ENCODE peak calls at places on chromosomes 12 and 14, in six cellular contexts. P, H, L, J, G and W are unnamed samples.
A peak's percentile ranks its signal among the peaks of the same experiment; 100 is the strongest.

GRCh38 chr12:105228494-105228893 is 7.5 kb downstream of the APPL2 start:
- DNase-seq in P (no peak), H (no peak), L (no peak), J (no peak), G (no peak), W (no peak)

GRCh38 chr12:106235770-106236169 is 12.1 kb downstream of the CKAP4 start:
- DNase-seq in P (no peak), H (no peak), L (no peak), J (no peak), G (no peak), W (no peak)

GRCh38 chr14:19974844-19975243 is 547 bp upstream of the OR4K15 start:
- DNase-seq in P (no peak), H (no peak), L (no peak), J (no peak), G (no peak), W (no peak)

GRCh38 chr14:81436296-81437138 is 36.4 kb upstream of the STON2 start:
- DNase-seq in P (peak; percentile 93), H (peak; percentile 54), L (peak; percentile 97), J (peak; percentile 83), G (peak; percentile 79), W (peak; percentile 87)

GRCh38 chr14:98582276-98582675 is 689.7 kb downstream of the BCL11B start:
- DNase-seq in P (no peak), H (no peak), L (no peak), J (no peak), G (no peak), W (no peak)

GRCh38 chr12:106147956-106148355 is 9.2 kb upstream of the NUAK1 start:
- DNase-seq in P (no peak), H (no peak), L (peak; percentile 83), J (peak; percentile 84), G (no peak), W (peak; percentile 88)

GRCh38 chr14:65639216-65639615 is 226.7 kb downstream of the FUT8 start:
- DNase-seq in P (no peak), H (peak; percentile 50), L (no peak), J (no peak), G (no peak), W (no peak)

GRCh38 chr12:47318963-47319362 is 239.2 kb upstream of the AMIGO2 start:
- DNase-seq in P (no peak), H (no peak), L (no peak), J (no peak), G (no peak), W (no peak)

GRCh38 chr14:85516239-85517112 is 13.5 kb upstream of the FLRT2 start:
- DNase-seq in P (no peak), H (no peak), L (no peak), J (no peak), G (no peak), W (no peak)

GRCh38 chr14:63452796-63453195 is 90.4 kb downstream of the PPP2R5E start:
- DNase-seq in P (no peak), H (no peak), L (no peak), J (no peak), G (no peak), W (no peak)

GRCh38 chr14:104800600-104801283 is at the start of gene ZBTB42:
- DNase-seq in P (no peak), H (peak; percentile 54), L (peak; percentile 89), J (peak; percentile 95), G (no peak), W (peak; percentile 85)

GRCh38 chr14:29236848-29237247 is 470.3 kb downstream of the FOXG1 start:
- DNase-seq in P (no peak), H (no peak), L (no peak), J (no peak), G (no peak), W (no peak)

GRCh38 chr14:68669644-68670343 is 123.1 kb downstream of the ZFP36L1 start:
- DNase-seq in P (no peak), H (no peak), L (no peak), J (no peak), G (no peak), W (peak; percentile 64)

GRCh38 chr12:118256352-118256751 is 116.4 kb downstream of the TAOK3 start:
- DNase-seq in P (no peak), H (no peak), L (no peak), J (no peak), G (no peak), W (no peak)

GRCh38 chr12:99131761-99132199 is 486.7 kb downstream of the APAF1 start:
- DNase-seq in P (no peak), H (no peak), L (no peak), J (no peak), G (no peak), W (no peak)

GRCh38 chr12:12011880-12012260 is 58.9 kb upstream of the BCL2L14 start:
- DNase-seq in P (no peak), H (no peak), L (no peak), J (no peak), G (no peak), W (no peak)

GRCh38 chr12:94039914-94040313 is 108.5 kb upstream of the PLXNC1 start:
- DNase-seq in P (no peak), H (no peak), L (no peak), J (no peak), G (no peak), W (no peak)

GRCh38 chr14:61747342-61747741 is 14.9 kb upstream of the SNAPC1 start:
- DNase-seq in P (no peak), H (no peak), L (no peak), J (no peak), G (no peak), W (no peak)

GRCh38 chr14:61751475-61751989 is 10.7 kb upstream of the SNAPC1 start:
- DNase-seq in P (no peak), H (no peak), L (no peak), J (no peak), G (no peak), W (no peak)

GRCh38 chr14:61749264-61749663 is 13.0 kb upstream of the SNAPC1 start:
- DNase-seq in P (no peak), H (no peak), L (no peak), J (no peak), G (no peak), W (no peak)

GRCh38 chr14:61750708-61751474 is 11.3 kb upstream of the SNAPC1 start:
- DNase-seq in P (peak; percentile 80), H (no peak), L (peak; percentile 52), J (peak; percentile 91), G (peak; percentile 89), W (peak; percentile 92)

GRCh38 chr14:61749867-61750266 is 12.4 kb upstream of the SNAPC1 start:
- DNase-seq in P (peak; percentile 8), H (peak; percentile 45), L (no peak), J (no peak), G (no peak), W (no peak)
- TF ChIP-seq POLR2AphosphoS5 in P (no peak), H (no peak), L (no peak), J (peak; percentile 12), G (no peak), W (no peak)

DNA sequence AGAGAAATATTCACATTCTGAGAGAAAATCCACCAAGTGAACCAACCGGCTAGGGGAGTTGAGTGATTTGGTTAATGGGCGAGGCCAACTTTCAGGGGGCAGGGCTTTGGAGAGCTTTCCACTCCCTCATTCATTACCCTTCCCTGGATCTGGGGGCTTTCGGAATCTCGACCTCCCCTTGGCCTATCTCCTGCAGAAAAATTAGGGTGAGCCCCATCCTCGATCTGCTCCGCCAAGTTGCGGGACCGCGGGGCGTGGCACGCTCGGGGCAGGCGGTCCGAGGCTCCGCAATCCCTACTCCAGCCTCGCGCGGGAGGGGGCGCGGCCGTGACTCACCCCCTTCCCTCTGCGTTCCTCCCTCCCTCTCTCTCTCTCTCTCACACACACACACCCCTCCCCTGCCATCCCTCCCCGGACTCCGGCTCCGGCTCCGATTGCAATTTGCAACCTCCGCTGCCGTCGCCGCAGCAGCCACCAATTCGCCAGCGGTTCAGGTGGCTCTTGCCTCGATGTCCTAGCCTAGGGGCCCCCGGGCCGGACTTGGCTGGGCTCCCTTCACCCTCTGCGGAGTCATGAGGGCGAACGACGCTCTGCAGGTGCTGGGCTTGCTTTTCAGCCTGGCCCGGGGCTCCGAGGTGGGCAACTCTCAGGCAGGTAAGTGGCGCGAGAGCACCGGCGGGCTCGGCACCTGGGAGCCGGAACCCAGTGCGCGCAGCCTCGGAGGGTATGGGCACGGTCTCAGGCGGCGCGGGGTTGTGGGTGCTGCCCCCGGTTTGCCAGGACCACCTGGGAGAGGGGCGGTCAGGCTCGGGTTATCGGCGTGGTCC is at the start of gene ERBB3:
- DNase-seq in P (peak; percentile 93), H (peak; percentile 82), L (peak; percentile 84), J (peak; percentile 89), G (peak; percentile 90), W (peak; percentile 87)
- TF ChIP-seq CTCF in P (no peak), H (peak; percentile 35), L (peak; percentile 6), J (peak; percentile 8), G (peak; percentile 14), W (no peak)

DNA sequence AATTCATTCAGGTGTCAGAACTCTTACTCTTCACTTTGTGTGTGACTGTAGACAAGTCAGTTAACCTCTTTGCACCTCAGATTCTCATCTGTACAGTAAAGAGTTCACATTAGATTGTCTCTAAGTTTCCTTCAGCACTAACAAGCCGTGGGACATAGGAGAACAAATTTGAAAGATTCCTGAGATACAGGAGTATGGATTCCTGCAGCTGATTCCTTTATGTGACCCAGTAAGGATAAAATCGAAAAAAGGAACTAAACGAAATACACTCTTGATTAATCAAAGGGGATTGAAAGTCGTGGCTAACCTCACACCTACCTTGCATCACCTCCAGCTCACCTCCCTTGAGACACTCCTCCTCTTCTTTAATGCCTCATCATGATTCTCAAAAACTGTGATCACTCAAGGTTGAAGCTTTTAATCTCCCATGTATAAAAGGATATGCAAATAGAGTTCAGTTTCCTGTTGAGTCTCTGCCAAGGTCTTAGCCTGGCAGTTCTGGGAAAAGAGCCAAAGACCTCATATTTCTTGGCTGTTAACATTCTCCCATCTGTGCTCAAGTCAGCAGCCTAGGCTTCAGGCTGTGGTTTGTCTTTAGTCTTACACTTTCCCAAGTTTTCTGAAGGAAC is 156.6 kb downstream of the DAD1 start:
- DNase-seq in P (no peak), H (no peak), L (no peak), J (peak; percentile 65), G (no peak), W (no peak)
- TF ChIP-seq EP300 in P (no peak), H (no peak), L (no peak), J (no peak), G (no peak), W (no peak)

GRCh38 chr12:32293808-32294419 is 105.4 kb upstream of the FGD4 start:
- DNase-seq in P (no peak), H (no peak), L (no peak), J (no peak), G (no peak), W (no peak)

GRCh38 chr12:32298917-32299316 is 100.4 kb upstream of the FGD4 start:
- DNase-seq in P (no peak), H (no peak), L (peak; percentile 26), J (no peak), G (no peak), W (no peak)

GRCh38 chr12:32292175-32292574 is 107.2 kb upstream of the FGD4 start:
- DNase-seq in P (no peak), H (no peak), L (no peak), J (no peak), G (no peak), W (no peak)

GRCh38 chr12:32301216-32301615 is 98.1 kb upstream of the FGD4 start:
- DNase-seq in P (no peak), H (no peak), L (no peak), J (no peak), G (no peak), W (no peak)

DNA sequence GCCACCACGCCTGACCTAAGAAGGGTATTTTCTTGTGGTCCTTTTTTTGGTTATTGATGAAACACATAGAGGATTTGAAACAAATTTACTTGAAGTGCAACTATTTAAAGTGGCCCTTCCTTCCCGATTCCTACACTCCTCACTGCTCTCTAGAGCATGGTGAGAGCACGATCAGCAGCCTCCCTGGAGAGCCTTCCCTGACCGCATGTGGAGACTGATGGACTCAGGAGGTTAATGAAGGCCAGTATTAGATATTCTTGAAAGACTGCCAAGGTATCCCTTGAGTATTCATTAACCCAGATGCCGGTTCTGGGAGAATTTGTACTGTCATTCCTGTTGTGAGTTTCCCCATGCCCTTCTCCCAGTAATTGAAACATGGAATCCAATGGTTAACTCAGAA is 102.8 kb upstream of the FGD4 start:
- DNase-seq in P (no peak), H (no peak), L (no peak), J (no peak), G (no peak), W (no peak)
- TF ChIP-seq POLR2AphosphoS5 in P (no peak), H (no peak), L (no peak), J (no peak), G (no peak), W (no peak)